ENCODE peak calls at places on chromosome 7, in four cellular contexts. W, N, H and I are unnamed samples.

GRCh38 chr7:33650828-33651227 is 254.5 kb upstream of the BMPER start:
- DNase-seq in W (no peak), N (no peak), H (peak), I (no peak)

GRCh38 chr7:120089968-120090367 is 183.0 kb upstream of the KCND2 start:
- DNase-seq in W (no peak), N (peak), H (no peak), I (no peak)

GRCh38 chr7:129765352-129765751 is 153.8 kb downstream of the NRF1 start:
- DNase-seq in W (no peak), N (no peak), H (no peak), I (no peak)

GRCh38 chr7:1291040-1291689 is 58.5 kb downstream of the UNCX start:
- DNase-seq in W (no peak), N (no peak), H (peak), I (no peak)

GRCh38 chr7:79157281-79157680 is 296.2 kb downstream of the MAGI2 start:
- DNase-seq in W (no peak), N (no peak), H (no peak), I (no peak)

GRCh38 chr7:114823290-114823689 is 98.6 kb upstream of the MDFIC start:
- DNase-seq in W (no peak), N (peak), H (peak), I (no peak)

GRCh38 chr7:131008840-131009651 is 275.0 kb upstream of the KLF14 start:
- DNase-seq in W (no peak), N (no peak), H (peak), I (no peak)

GRCh38 chr7:154720016-154720415 is 282.9 kb downstream of the PAXIP1 start:
- DNase-seq in W (no peak), N (no peak), H (no peak), I (no peak)

GRCh38 chr7:82729172-82730030 is 285.8 kb upstream of the CACNA2D1 start:
- DNase-seq in W (no peak), N (no peak), H (peak), I (no peak)

GRCh38 chr7:28865494-28866257 is 92.5 kb downstream of the TRIL start:
- DNase-seq in W (no peak), N (no peak), H (peak), I (no peak)

GRCh38 chr7:46512901-46513431 is 591.9 kb upstream of the IGFBP3 start:
- DNase-seq in W (no peak), N (no peak), H (no peak), I (no peak)

GRCh38 chr7:66054063-66054462 is 21.6 kb upstream of the ASL start:
- DNase-seq in W (no peak), N (no peak), H (no peak), I (no peak)